ENCODE peak calls at places on chromosomes 4 and X, in four cellular contexts. One of them, this sample, is unnamed.

GRCh38 chrX:3815896-3816664 is 102.6 kb upstream of the PRKX start:
- DNase-seq in H9: peak
- DNase-seq in H1: peak
- DNase-seq in IMR-90: peak
- DNase-seq in this sample: peak

GRCh38 chr4:77881460-77882295 is 19.0 kb downstream of the MRPL1 start:
- DNase-seq in H9: no peak
- DNase-seq in H1: no peak
- DNase-seq in IMR-90: peak
- DNase-seq in this sample: peak

GRCh38 chr4:22661443-22661842 is 31.3 kb upstream of the GBA3 start:
- DNase-seq in H9: no peak
- DNase-seq in H1: no peak
- DNase-seq in IMR-90: peak
- DNase-seq in this sample: no peak

GRCh38 chr4:141797966-141798365 is 161.6 kb downstream of the IL15 start:
- DNase-seq in H9: no peak
- DNase-seq in H1: no peak
- DNase-seq in IMR-90: peak
- DNase-seq in this sample: no peak

GRCh38 chr4:57424231-57424897 is 314.2 kb upstream of the IGFBP7 start:
- DNase-seq in H9: no peak
- DNase-seq in H1: no peak
- DNase-seq in IMR-90: peak
- DNase-seq in this sample: peak

GRCh38 chr4:37685726-37686372 is 327 bp downstream of the RELL1 start:
- DNase-seq in H9: no peak
- DNase-seq in H1: no peak
- DNase-seq in IMR-90: peak
- DNase-seq in this sample: peak

GRCh38 chrX:31213941-31214340 is 142.1 kb upstream of the FTHL17 start:
- DNase-seq in H9: no peak
- DNase-seq in H1: no peak
- DNase-seq in IMR-90: peak
- DNase-seq in this sample: peak

GRCh38 chrX:81377329-81377728 is 175.4 kb downstream of the SH3BGRL start:
- DNase-seq in H9: no peak
- DNase-seq in H1: no peak
- DNase-seq in IMR-90: peak
- DNase-seq in this sample: peak

GRCh38 chr4:173490256-173490655 is 39.8 kb downstream of the HAND2 start:
- DNase-seq in H9: no peak
- DNase-seq in H1: no peak
- DNase-seq in IMR-90: no peak
- DNase-seq in this sample: no peak

GRCh38 chr4:174314770-174315169 is 31.1 kb downstream of the CEP44 start:
- DNase-seq in H9: peak
- DNase-seq in H1: no peak
- DNase-seq in IMR-90: peak
- DNase-seq in this sample: peak

GRCh38 chrX:131675596-131676194 is 131.8 kb downstream of the OR13H1 start:
- DNase-seq in H9: peak
- DNase-seq in H1: no peak
- DNase-seq in IMR-90: peak
- DNase-seq in this sample: peak

GRCh38 chr4:160038560-160038959 is 935.7 kb downstream of the RAPGEF2 start:
- DNase-seq in H9: no peak
- DNase-seq in H1: no peak
- DNase-seq in IMR-90: no peak
- DNase-seq in this sample: no peak

DNA sequence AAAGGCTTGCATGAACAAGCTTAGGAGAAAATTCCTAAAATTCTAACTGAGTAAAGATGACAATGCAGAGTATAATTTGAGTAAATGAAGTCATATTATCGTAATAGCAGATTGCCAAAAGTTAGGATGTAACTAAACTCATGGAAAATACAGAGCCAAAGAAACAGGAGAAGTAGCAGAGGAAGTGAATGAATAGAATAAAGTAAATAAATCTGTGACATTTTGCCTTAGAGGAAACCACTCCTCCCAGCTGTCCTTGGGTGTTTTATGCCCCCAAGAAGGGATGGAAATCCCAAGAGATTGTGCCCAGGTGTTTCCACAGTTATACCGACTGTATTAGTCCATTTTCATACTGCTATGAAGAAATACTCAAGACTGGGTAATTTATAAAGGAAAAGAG is 1.9 kb upstream of the BMX start:
- DNase-seq in H9: no peak
- DNase-seq in H1: no peak
- DNase-seq in IMR-90: no peak
- DNase-seq in this sample: no peak
- H4K5ac ChIP-seq in H9: no peak
- H4K5ac ChIP-seq in H1: no peak
- H4K5ac ChIP-seq in IMR-90: no peak
- H4K5ac ChIP-seq in this sample: no peak

GRCh38 chrX:40175416-40176255 is 77.9 kb upstream of the BCOR start:
- DNase-seq in H9: peak
- DNase-seq in H1: peak
- DNase-seq in IMR-90: no peak
- DNase-seq in this sample: peak

GRCh38 chrX:40172169-40172979 is 74.6 kb upstream of the BCOR start:
- DNase-seq in H9: peak
- DNase-seq in H1: peak
- DNase-seq in IMR-90: peak
- DNase-seq in this sample: peak

GRCh38 chrX:40174594-40175415 is 77.0 kb upstream of the BCOR start:
- DNase-seq in H9: peak
- DNase-seq in H1: peak
- DNase-seq in IMR-90: no peak
- DNase-seq in this sample: peak

GRCh38 chrX:40172980-40173661 is 75.4 kb upstream of the BCOR start:
- DNase-seq in H9: no peak
- DNase-seq in H1: no peak
- DNase-seq in IMR-90: no peak
- DNase-seq in this sample: no peak

GRCh38 chrX:40173662-40174593 is 76.2 kb upstream of the BCOR start:
- DNase-seq in H9: peak
- DNase-seq in H1: peak
- DNase-seq in IMR-90: no peak
- DNase-seq in this sample: peak
- H3K4ac ChIP-seq in H9: no peak
- H3K4ac ChIP-seq in H1: no peak
- H3K4ac ChIP-seq in IMR-90: no peak
- H3K4ac ChIP-seq in this sample: no peak

DNA sequence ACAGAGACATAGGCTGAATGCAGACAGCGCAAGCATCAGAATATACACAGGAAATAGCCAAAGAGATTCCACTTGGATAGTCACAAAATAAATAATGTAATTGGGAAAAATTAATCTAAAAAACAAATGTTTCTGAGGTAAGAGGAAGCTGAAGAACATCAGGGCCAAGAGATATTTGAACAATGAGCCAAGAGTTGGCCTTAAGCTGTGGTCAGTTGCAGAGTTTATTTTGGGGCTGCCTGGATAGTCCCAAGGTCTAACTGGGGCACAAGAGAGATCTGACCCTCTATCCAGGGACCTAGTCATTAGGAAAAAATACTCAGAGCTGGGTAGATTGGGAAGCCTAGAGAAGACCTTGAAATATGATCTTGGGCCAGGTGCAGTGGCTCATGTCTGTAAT is 31.3 kb upstream of the FGF16 start:
- DNase-seq in H9: no peak
- DNase-seq in H1: no peak
- DNase-seq in IMR-90: no peak
- DNase-seq in this sample: no peak
- H4K5ac ChIP-seq in H9: no peak
- H4K5ac ChIP-seq in H1: no peak
- H4K5ac ChIP-seq in IMR-90: no peak
- H4K5ac ChIP-seq in this sample: no peak

GRCh38 chr4:102342404-102343074 is 2.7 kb downstream of the SLC39A8 start:
- DNase-seq in H9: no peak
- DNase-seq in H1: no peak
- DNase-seq in IMR-90: no peak
- DNase-seq in this sample: peak

GRCh38 chr4:102344955-102345794 is at the start of gene SLC39A8:
- DNase-seq in H9: peak
- DNase-seq in H1: peak
- DNase-seq in IMR-90: peak
- DNase-seq in this sample: peak

GRCh38 chr4:102345795-102346100 is 466 bp upstream of the SLC39A8 start:
- DNase-seq in H9: no peak
- DNase-seq in H1: no peak
- DNase-seq in IMR-90: no peak
- DNase-seq in this sample: no peak

GRCh38 chr4:102343964-102344519 is 1.2 kb downstream of the SLC39A8 start:
- DNase-seq in H9: no peak
- DNase-seq in H1: no peak
- DNase-seq in IMR-90: peak
- DNase-seq in this sample: no peak

GRCh38 chr4:102344520-102344954 is 745 bp downstream of the SLC39A8 start:
- DNase-seq in H9: peak
- DNase-seq in H1: peak
- DNase-seq in IMR-90: no peak
- DNase-seq in this sample: peak
- H3K4ac ChIP-seq in H9: no peak
- H3K4ac ChIP-seq in H1: no peak
- H3K4ac ChIP-seq in IMR-90: no peak
- H3K4ac ChIP-seq in this sample: peak

GRCh38 chr4:178423366-178423765 is 981.1 kb upstream of the AGA start:
- DNase-seq in H9: no peak
- DNase-seq in H1: no peak
- DNase-seq in IMR-90: no peak
- DNase-seq in this sample: no peak

GRCh38 chr4:178426871-178427270 is 984.6 kb upstream of the AGA start:
- DNase-seq in H9: no peak
- DNase-seq in H1: no peak
- DNase-seq in IMR-90: no peak
- DNase-seq in this sample: no peak

DNA sequence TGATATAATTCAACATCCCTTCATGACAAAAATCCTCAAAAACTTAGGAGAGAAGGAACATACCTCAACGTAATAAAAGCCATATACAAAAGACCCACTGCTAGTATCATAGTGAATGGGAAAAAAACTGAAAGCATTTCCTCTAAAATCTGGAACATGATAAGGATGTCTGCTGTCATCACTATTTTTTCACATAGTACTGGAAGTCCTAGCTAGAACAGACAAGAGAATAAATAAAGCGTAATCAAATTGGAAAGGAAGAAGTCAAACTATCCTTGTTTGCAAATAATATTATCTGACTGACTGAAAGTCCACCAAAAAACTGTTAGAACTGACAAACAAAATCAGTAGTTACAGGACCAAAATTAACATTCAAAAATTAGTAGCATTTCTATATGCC is 985.4 kb upstream of the AGA start:
- DNase-seq in H9: no peak
- DNase-seq in H1: no peak
- DNase-seq in IMR-90: no peak
- DNase-seq in this sample: no peak
- H4K5ac ChIP-seq in H9: no peak
- H4K5ac ChIP-seq in H1: no peak
- H4K5ac ChIP-seq in IMR-90: no peak
- H4K5ac ChIP-seq in this sample: no peak

GRCh38 chr4:41257901-41258300 is 1.2 kb downstream of the UCHL1 start:
- DNase-seq in H9: no peak
- DNase-seq in H1: no peak
- DNase-seq in IMR-90: no peak
- DNase-seq in this sample: peak

GRCh38 chr4:41256131-41256739 is 493 bp upstream of the UCHL1 start:
- DNase-seq in H9: no peak
- DNase-seq in H1: no peak
- DNase-seq in IMR-90: peak
- DNase-seq in this sample: peak

GRCh38 chr4:41257257-41257900 is 651 bp downstream of the UCHL1 start:
- DNase-seq in H9: peak
- DNase-seq in H1: peak
- DNase-seq in IMR-90: peak
- DNase-seq in this sample: peak

GRCh38 chr4:41258783-41259182 is 2.1 kb downstream of the UCHL1 start:
- DNase-seq in H9: peak
- DNase-seq in H1: no peak
- DNase-seq in IMR-90: peak
- DNase-seq in this sample: peak

DNA sequence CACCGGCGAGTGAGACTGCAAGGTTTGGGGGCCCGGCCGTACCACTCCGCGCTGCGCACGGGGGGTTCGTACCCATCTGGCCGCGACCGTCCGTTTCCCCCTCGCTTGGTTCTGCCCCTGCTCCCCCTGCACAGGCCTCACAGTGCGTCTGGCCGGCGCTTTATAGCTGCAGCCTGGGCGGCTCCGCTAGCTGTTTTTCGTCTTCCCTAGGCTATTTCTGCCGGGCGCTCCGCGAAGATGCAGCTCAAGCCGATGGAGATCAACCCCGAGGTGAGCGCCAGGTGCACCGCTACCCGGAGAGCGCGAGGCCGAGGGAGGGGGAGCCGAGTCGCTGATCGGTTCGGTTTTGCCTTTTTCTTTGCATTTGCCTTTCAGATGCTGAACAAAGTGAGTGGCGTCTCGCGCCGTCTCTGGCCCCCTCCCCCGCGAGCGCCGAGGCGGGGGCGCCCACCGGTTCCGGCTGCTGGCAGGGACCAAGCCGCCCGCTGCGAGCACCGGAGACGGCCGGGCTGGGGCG is at the start of gene UCHL1:
- DNase-seq in H9: peak
- DNase-seq in H1: peak
- DNase-seq in IMR-90: peak
- DNase-seq in this sample: peak
- H3K4ac ChIP-seq in H9: no peak
- H3K4ac ChIP-seq in H1: peak
- H3K4ac ChIP-seq in IMR-90: peak
- H3K4ac ChIP-seq in this sample: peak

GRCh38 chr4:47696823-47697222 is 141.0 kb downstream of the CORIN start:
- DNase-seq in H9: no peak
- DNase-seq in H1: no peak
- DNase-seq in IMR-90: no peak
- DNase-seq in this sample: no peak

GRCh38 chr4:47698837-47699236 is 139.0 kb downstream of the CORIN start:
- DNase-seq in H9: no peak
- DNase-seq in H1: no peak
- DNase-seq in IMR-90: no peak
- DNase-seq in this sample: no peak

GRCh38 chr4:47690611-47691010 is 147.3 kb downstream of the CORIN start:
- DNase-seq in H9: no peak
- DNase-seq in H1: no peak
- DNase-seq in IMR-90: no peak
- DNase-seq in this sample: no peak

GRCh38 chr4:47692691-47693090 is 145.2 kb downstream of the CORIN start:
- DNase-seq in H9: no peak
- DNase-seq in H1: no peak
- DNase-seq in IMR-90: no peak
- DNase-seq in this sample: no peak

GRCh38 chr4:47694322-47694721 is 143.5 kb downstream of the CORIN start:
- DNase-seq in H9: no peak
- DNase-seq in H1: no peak
- DNase-seq in IMR-90: no peak
- DNase-seq in this sample: no peak
- H4K5ac ChIP-seq in H9: no peak
- H4K5ac ChIP-seq in H1: no peak
- H4K5ac ChIP-seq in IMR-90: no peak
- H4K5ac ChIP-seq in this sample: no peak

GRCh38 chr4:7910721-7911015 is 29.0 kb downstream of the AFAP1 start:
- DNase-seq in H9: no peak
- DNase-seq in H1: no peak
- DNase-seq in IMR-90: no peak
- DNase-seq in this sample: no peak
- H3K4ac ChIP-seq in H9: no peak
- H3K4ac ChIP-seq in H1: peak
- H3K4ac ChIP-seq in IMR-90: peak
- H3K4ac ChIP-seq in this sample: no peak

This sample was measured in mesendoderm.